ENCODE peak calls at places on chromosomes 7 and 10, in nine cellular contexts. N, E, X, T, P, L, J, I and S are unnamed samples.
A peak's percentile ranks its signal among the peaks of the same experiment; 100 is the strongest.

GRCh38 chr7:73699370-73700069 is 16.1 kb downstream of the BUD23 start:
- DNase-seq in I (no peak), P (no peak), T (no peak), N (no peak), J (no peak), X (no peak), L (no peak), E (no peak), S (no peak)

GRCh38 chr10:122149607-122150505 is 121.2 kb upstream of the BTBD16 start:
- DNase-seq in L (no peak), X (no peak), N (no peak), P (no peak), J (peak; percentile 82), I (no peak), E (no peak), T (no peak), S (no peak)

GRCh38 chr7:40551685-40552576 is 417.1 kb downstream of the SUGCT start:
- DNase-seq in L (no peak), I (no peak), X (peak; percentile 35), P (no peak), N (no peak), T (no peak), E (no peak), J (peak; percentile 91), S (peak; percentile 57)

GRCh38 chr7:26853788-26854393 is 10.5 kb downstream of the SKAP2 start:
- DNase-seq in N (no peak), P (no peak), I (peak; percentile 31), L (no peak), J (peak; percentile 66), X (peak; percentile 78), E (no peak), T (no peak), S (peak; percentile 76)

GRCh38 chr7:115274-115911 is 77.0 kb upstream of the FAM20C start:
- DNase-seq in J (peak; percentile 87), L (no peak), N (no peak), T (no peak), P (no peak), X (peak; percentile 91), E (no peak), I (no peak), S (peak; percentile 49)

GRCh38 chr7:23207029-23207428 is 25.2 kb downstream of the NUP42 start:
- DNase-seq in I (no peak), P (no peak), J (peak; percentile 4), T (no peak), L (no peak), X (no peak), N (no peak), E (no peak), S (no peak)

GRCh38 chr10:69880301-69881081 is 78.8 kb downstream of the COL13A1 start:
- DNase-seq in L (no peak), T (no peak), I (no peak), X (no peak), J (no peak), P (no peak), E (no peak), N (no peak), S (no peak)

GRCh38 chr10:45602082-45602730 is 70.4 kb downstream of the ZFAND4 start:
- DNase-seq in L (no peak), E (no peak), I (no peak), X (peak; percentile 5), P (no peak), T (no peak), N (no peak), J (peak; percentile 45), S (no peak)

GRCh38 chr10:124618674-124619073 is 125.5 kb downstream of the FAM53B start:
- DNase-seq in E (no peak), N (no peak), X (no peak), J (no peak), T (no peak), P (no peak), I (no peak), L (no peak), S (no peak)